ENCODE peak calls at places on chromosome 6, in nine cellular contexts. L is transverse colon, H is HCT116, N is stomach, M is endothelial cell of umbilical vein, S is A549, V is esophagus squamous epithelium, Z is spleen, Y is heart left ventricle. C is an unnamed sample. For H3K4me1, the result is how much of the 10 kb centered on the place peaks cover.

GRCh38 chr6:14060971-14061370 is 56.6 kb upstream of the CD83 start:
- DNase-seq in L (no peak), H (no peak), N (no peak), M (no peak), S (no peak), V (no peak), Z (no peak), Y (no peak), C (no peak)

GRCh38 chr6:149212892-149213786 is 104.4 kb upstream of the TAB2 start:
- DNase-seq in L (no peak), H (no peak), N (no peak), M (no peak), S (no peak), V (no peak), Z (no peak), Y (no peak), C (no peak)

GRCh38 chr6:57108691-57109090 is 18.7 kb downstream of the ZNF451 start:
- DNase-seq in L (no peak), H (no peak), N (no peak), M (no peak), S (no peak), V (no peak), Z (no peak), Y (no peak), C (no peak)

GRCh38 chr6:159982726-159983506 is 14.0 kb downstream of the IGF2R start:
- DNase-seq in L (no peak), H (no peak), N (no peak), M (peak), S (no peak), V (no peak), Z (peak), Y (no peak), C (no peak)

GRCh38 chr6:7673063-7673536 is 52.8 kb upstream of the BMP6 start:
- DNase-seq in L (peak), H (peak), N (peak), M (peak), S (no peak), V (no peak), Z (peak), Y (peak), C (peak)

GRCh38 chr6:35511183-35511941 is 1.3 kb downstream of the TULP1 start:
- DNase-seq in L (no peak), H (no peak), N (no peak), M (no peak), S (no peak), V (no peak), Z (no peak), Y (peak), C (no peak)

GRCh38 chr6:87066449-87067288 is 28.2 kb downstream of the CGA start:
- DNase-seq in L (peak), H (peak), N (peak), M (peak), S (peak), V (no peak), Z (no peak), Y (no peak), C (peak)

GRCh38 chr6:388202-388903 is 3.2 kb upstream of the IRF4 start:
- DNase-seq in L (peak), H (no peak), N (no peak), M (no peak), S (no peak), V (no peak), Z (no peak), Y (no peak), C (no peak)

GRCh38 chr6:41371461-41371991 is 36.1 kb downstream of the NCR2 start:
- DNase-seq in L (peak), H (no peak), N (peak), M (peak), S (no peak), V (no peak), Z (peak), Y (peak), C (no peak)

GRCh38 chr6:7513534-7513933 is 27.9 kb upstream of the DSP start:
- DNase-seq in L (no peak), H (no peak), N (no peak), M (no peak), S (no peak), V (no peak), Z (no peak), Y (no peak), C (no peak)

GRCh38 chr6:26660096-26660425 is 515 bp upstream of the ZNF322 start:
- DNase-seq in L (no peak), H (no peak), N (no peak), M (no peak), S (peak), V (no peak), Z (no peak), Y (no peak), C (no peak)

GRCh38 chr6:88184921-88185320 is 18.8 kb upstream of the CNR1 start:
- DNase-seq in L (no peak), H (no peak), N (no peak), M (no peak), S (no peak), V (no peak), Z (no peak), Y (no peak), C (no peak)
- H3K4me3 ChIP-seq in L (no peak), H (no peak), N (no peak), M (no peak), S (no peak), V (no peak), Z (no peak), Y (no peak), C (no peak)

GRCh38 chr6:30562470-30563425 is 5.7 kb downstream of the PRR3 start:
- DNase-seq in L (no peak), H (no peak), N (no peak), M (no peak), S (no peak), V (no peak), Z (no peak), Y (no peak), C (no peak)
- TF ChIP-seq POLR2A in L (no peak), H (no peak), N (no peak), M (no peak), S (no peak), V (no peak), Z (no peak), Y (no peak), C (no peak)

GRCh38 chr6:107591346-107591745 is 101.4 kb downstream of the SOBP start:
- DNase-seq in L (peak), H (no peak), N (no peak), M (no peak), S (no peak), V (no peak), Z (no peak), Y (no peak), C (no peak)
- H3K4me1 ChIP-seq in L (under half), H (under half), N (under half), M (under half), S (under half), V (under half), Z (under half), Y (under half), C (under half)

GRCh38 chr6:28335040-28335563 is 846 bp downstream of the ZSCAN31 start:
- DNase-seq in L (no peak), H (no peak), N (no peak), M (no peak), S (no peak), V (no peak), Z (peak), Y (no peak), C (no peak)
- H3K4me3 ChIP-seq in L (peak), H (peak), N (peak), M (peak), S (peak), V (peak), Z (peak), Y (peak), C (no peak)

C was measured in body of pancreas.